ENCODE peak calls at places on chromosome 9, in four cellular contexts. S is CD4-positive, CD25-positive, alpha-beta regulatory T cell; J is RWPE2; L is A673. O is an unnamed sample.

GRCh38 chr9:109014267-109015025 is 1.1 kb upstream of the CTNNAL1 start:
- DNase-seq in S (no peak), J (no peak), L (peak; percentile 56), O (no peak)

GRCh38 chr9:125932012-125932411 is 184.8 kb downstream of the PBX3 start:
- DNase-seq in S (no peak), J (peak; percentile 88), L (peak; percentile 48), O (no peak)

GRCh38 chr9:96674914-96675538 is 19.9 kb upstream of the PRXL2C start:
- DNase-seq in L (no peak), S (no peak), J (no peak), O (no peak)

GRCh38 chr9:114034663-114035062 is 43.4 kb downstream of the AMBP start:
- DNase-seq in L (no peak), J (no peak), S (no peak), O (no peak)

GRCh38 chr9:33117306-33117705 is 40.8 kb upstream of the SMU1 start:
- DNase-seq in L (no peak), J (no peak), S (no peak), O (no peak)

GRCh38 chr9:94593459-94594345 is at the start of gene FBP2:
- DNase-seq in S (no peak), J (no peak), L (no peak), O (no peak)

GRCh38 chr9:13621871-13622564 is 342.5 kb upstream of the MPDZ start:
- DNase-seq in S (no peak), L (no peak), J (no peak), O (no peak)

GRCh38 chr9:104808030-104808614 is 44.2 kb downstream of the NIPSNAP3B start:
- DNase-seq in L (peak; percentile 51), S (no peak), J (no peak), O (no peak)

GRCh38 chr9:97307500-97308163 is at the start of gene CCDC180:
- DNase-seq in L (no peak), S (no peak), J (no peak), O (peak; percentile 74)

GRCh38 chr9:93960221-93960970 is 5.2 kb upstream of the BARX1 start:
- DNase-seq in L (no peak), J (no peak), S (no peak), O (peak; percentile 51)

DNA sequence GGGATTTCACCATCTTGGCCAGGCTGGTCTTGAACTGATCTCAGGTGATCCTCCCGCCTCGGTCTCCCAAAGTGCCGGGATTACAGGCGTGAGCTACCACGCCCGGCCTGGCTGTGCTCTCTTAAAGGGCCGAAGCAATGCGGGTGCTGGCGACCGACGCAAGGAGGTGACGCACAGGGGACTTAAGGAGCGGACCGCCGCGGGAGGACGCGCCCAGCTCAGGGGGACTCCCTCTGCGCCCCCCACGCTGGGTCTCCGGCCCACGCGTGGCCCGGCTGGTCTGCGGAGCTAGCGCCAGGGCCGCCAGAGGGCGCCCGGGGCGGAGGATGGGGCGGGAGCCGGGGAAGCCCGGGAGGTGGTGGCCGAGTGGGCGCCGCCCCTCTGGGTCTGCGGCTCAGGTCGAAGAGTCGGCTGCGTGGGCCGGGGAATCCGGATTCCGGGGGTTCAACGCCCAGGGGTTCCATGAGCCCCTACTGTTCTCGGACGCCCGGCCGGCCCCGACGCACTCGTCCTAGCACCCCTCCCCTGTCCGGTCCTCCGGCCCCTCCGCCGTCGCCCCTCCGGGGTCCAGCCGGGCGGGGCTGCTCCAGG is 502 bp upstream of the CERCAM start:
- DNase-seq in L (peak; percentile 63), S (peak; percentile 55), J (no peak), O (peak; percentile 71)
- H3K27ac ChIP-seq in L (peak overlapping the region; percentile 45), S (no peak overlapping the region), J (peak overlapping the region; percentile 40), O (no peak overlapping the region)

GRCh38 chr9:135209852-135210251 is 122.4 kb downstream of the OLFM1 start:
- DNase-seq in J (no peak), S (no peak), L (no peak), O (no peak)
- H3K27ac ChIP-seq in J (no peak overlapping the region), S (no peak overlapping the region), L (no peak overlapping the region), O (no peak overlapping the region)

GRCh38 chr9:72145733-72146132 is 3.5 kb upstream of the GDA start:
- DNase-seq in J (no peak), L (no peak), S (no peak), O (no peak)

GRCh38 chr9:72149231-72149975 is at the start of gene GDA:
- DNase-seq in S (no peak), J (peak; percentile 52), L (no peak), O (peak; percentile 93)

GRCh38 chr9:72145093-72145492 is 4.1 kb upstream of the GDA start:
- DNase-seq in L (no peak), J (no peak), S (no peak), O (no peak)

GRCh38 chr9:72150172-72150571 is 932 bp downstream of the GDA start:
- DNase-seq in S (no peak), L (no peak), J (no peak), O (no peak)

DNA sequence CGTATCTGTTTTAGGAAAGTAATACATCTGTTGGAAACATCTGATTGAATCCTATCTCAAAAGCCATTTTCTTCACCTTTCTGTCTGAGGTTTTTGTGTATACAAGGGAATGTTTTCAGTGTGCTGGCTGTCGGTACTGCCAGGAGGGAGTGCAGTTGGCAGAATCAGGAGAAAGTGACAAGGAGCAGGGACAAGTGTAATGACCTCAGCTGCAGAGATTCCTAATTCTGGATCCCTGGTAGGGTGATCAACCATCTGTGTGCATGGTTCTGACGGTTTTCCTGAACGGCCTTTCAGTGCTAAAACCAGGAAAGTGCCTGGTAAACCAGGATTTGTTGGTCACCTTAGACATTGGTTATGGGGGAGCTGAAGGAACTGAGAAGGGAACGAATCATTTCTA is 1.6 kb upstream of the GDA start:
- DNase-seq in S (no peak), J (no peak), L (no peak), O (no peak)
- H3K27ac ChIP-seq in S (no peak overlapping the region), J (no peak overlapping the region), L (no peak overlapping the region), O (peak overlapping the region; percentile 46)

GRCh38 chr9:136687721-136688223 is 515 bp upstream of the AGPAT2 start:
- DNase-seq in L (no peak), S (peak; percentile 36), J (no peak), O (peak; percentile 92)
- H3K27ac ChIP-seq in L (no peak overlapping the region), S (no peak overlapping the region), J (no peak overlapping the region), O (peak overlapping the region; percentile 74)

GRCh38 chr9:137186385-137186784 is 2.0 kb downstream of the ANAPC2 start:
- DNase-seq in L (no peak), J (no peak), S (no peak), O (no peak)

GRCh38 chr9:137189297-137190295 is 1.1 kb downstream of the SSNA1 start:
- DNase-seq in L (no peak), J (no peak), S (no peak), O (no peak)

GRCh38 chr9:137187386-137187785 is 974 bp downstream of the ANAPC2 start:
- DNase-seq in L (no peak), S (no peak), J (no peak), O (no peak)

GRCh38 chr9:137188490-137189296 is at the start of the genes ANAPC2 and SSNA1:
- DNase-seq in J (peak; percentile 88), L (peak; percentile 93), S (peak; percentile 94), O (peak; percentile 93)

DNA sequence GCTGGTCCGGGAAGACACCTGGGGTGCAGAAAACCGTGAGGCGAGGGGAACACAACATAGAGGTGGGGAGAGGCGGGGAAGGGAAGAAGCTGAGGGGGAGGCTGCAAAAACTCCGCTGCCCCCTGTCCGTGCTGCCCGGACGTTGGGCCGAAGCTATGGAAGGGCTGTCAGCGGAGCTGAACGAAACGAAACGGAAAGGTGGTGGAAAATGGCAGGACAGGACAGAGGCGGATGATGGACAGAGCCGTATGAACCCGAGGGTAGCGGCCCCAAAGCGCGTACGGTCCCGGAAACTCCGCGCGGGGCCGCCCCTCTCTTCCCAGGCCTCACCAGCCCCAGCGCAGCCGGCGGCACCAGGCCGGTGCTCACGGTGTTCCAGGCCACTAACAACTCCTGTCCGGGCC is 272 bp downstream of the ANAPC2 start:
- DNase-seq in L (no peak), J (no peak), S (no peak), O (no peak)
- H3K27ac ChIP-seq in L (peak overlapping the region; percentile 96), J (peak overlapping the region; percentile 73), S (peak overlapping the region; percentile 98), O (peak overlapping the region; percentile 91)

DNA sequence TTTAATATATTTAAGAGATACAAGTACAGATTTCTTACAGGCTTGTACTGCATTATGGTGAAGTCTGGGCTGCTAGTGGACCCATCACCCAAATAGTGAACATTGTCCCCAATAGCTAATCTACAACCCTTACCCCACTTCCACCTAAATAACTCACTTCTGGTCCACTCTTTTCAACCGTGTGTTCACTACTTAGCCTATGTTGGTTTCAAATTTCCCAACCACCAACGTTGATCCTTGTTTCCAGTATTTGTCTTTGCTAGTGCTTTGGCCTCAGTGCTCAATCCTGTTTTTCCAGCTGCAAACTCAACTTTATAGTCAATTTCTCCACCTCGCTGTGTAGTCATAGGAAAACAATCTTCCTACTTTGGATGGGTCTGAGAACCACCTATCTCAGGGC is 45.3 kb upstream of the TTC39B start:
- DNase-seq in L (no peak), S (no peak), J (no peak), O (no peak)
- H3K27ac ChIP-seq in L (no peak overlapping the region), S (no peak overlapping the region), J (no peak overlapping the region), O (no peak overlapping the region)

O was measured in right lobe of liver.